ENCODE peak calls at places on chromosomes 2 and 18, in four cellular contexts. One of them, this sample, is unnamed.

GRCh38 chr2:110870545-110870944 is 138.2 kb downstream of the ACOXL start:
- DNase-seq in activated T-helper 1 cell treated with anti-CD3 and anti-CD28 coated beads, Interleukin-12 subunit alpha, Interleukin-12 subunit beta, Interleukin-2, Interleukin-4 antibody, amounts not matched to agents 30 ng/mL and 10 ng/mL and 1 ng/mL, durations not matched to agents 14 hours and 24 hours and 36 hours: no peak
- DNase-seq in B cell: no peak
- DNase-seq in activated naive CD4-positive, alpha-beta T cell treated with anti-CD3 and anti-CD28 coated beads for 36 hours: no peak
- DNase-seq in this sample: no peak

GRCh38 chr2:143558665-143559064 is 429.4 kb downstream of the ARHGAP15 start:
- DNase-seq in activated T-helper 1 cell treated with anti-CD3 and anti-CD28 coated beads, Interleukin-12 subunit alpha, Interleukin-12 subunit beta, Interleukin-2, Interleukin-4 antibody, amounts not matched to agents 30 ng/mL and 10 ng/mL and 1 ng/mL, durations not matched to agents 14 hours and 24 hours and 36 hours: no peak
- DNase-seq in activated naive CD4-positive, alpha-beta T cell treated with anti-CD3 and anti-CD28 coated beads for 36 hours: no peak
- DNase-seq in B cell: no peak
- DNase-seq in this sample: no peak

GRCh38 chr2:70089220-70089945 is 2.1 kb downstream of the PCBP1 start:
- DNase-seq in activated T-helper 1 cell treated with anti-CD3 and anti-CD28 coated beads, Interleukin-12 subunit alpha, Interleukin-12 subunit beta, Interleukin-2, Interleukin-4 antibody, amounts not matched to agents 30 ng/mL and 10 ng/mL and 1 ng/mL, durations not matched to agents 14 hours and 24 hours and 36 hours: no peak
- DNase-seq in B cell: no peak
- DNase-seq in activated naive CD4-positive, alpha-beta T cell treated with anti-CD3 and anti-CD28 coated beads for 36 hours: peak; percentile 64
- DNase-seq in this sample: no peak

GRCh38 chr2:216195565-216195978 is 86.4 kb downstream of the XRCC5 start:
- DNase-seq in B cell: no peak
- DNase-seq in activated naive CD4-positive, alpha-beta T cell treated with anti-CD3 and anti-CD28 coated beads for 36 hours: peak; percentile 61
- DNase-seq in activated T-helper 1 cell treated with anti-CD3 and anti-CD28 coated beads, Interleukin-12 subunit alpha, Interleukin-12 subunit beta, Interleukin-2, Interleukin-4 antibody, amounts not matched to agents 30 ng/mL and 10 ng/mL and 1 ng/mL, durations not matched to agents 14 hours and 24 hours and 36 hours: no peak
- DNase-seq in this sample: no peak

GRCh38 chr2:48454504-48454903 is 75.5 kb upstream of the STON1 start:
- DNase-seq in activated naive CD4-positive, alpha-beta T cell treated with anti-CD3 and anti-CD28 coated beads for 36 hours: no peak
- DNase-seq in activated T-helper 1 cell treated with anti-CD3 and anti-CD28 coated beads, Interleukin-12 subunit alpha, Interleukin-12 subunit beta, Interleukin-2, Interleukin-4 antibody, amounts not matched to agents 30 ng/mL and 10 ng/mL and 1 ng/mL, durations not matched to agents 14 hours and 24 hours and 36 hours: no peak
- DNase-seq in B cell: no peak
- DNase-seq in this sample: no peak

GRCh38 chr18:46156124-46156745 is 52.0 kb downstream of the HAUS1 start:
- DNase-seq in activated T-helper 1 cell treated with anti-CD3 and anti-CD28 coated beads, Interleukin-12 subunit alpha, Interleukin-12 subunit beta, Interleukin-2, Interleukin-4 antibody, amounts not matched to agents 30 ng/mL and 10 ng/mL and 1 ng/mL, durations not matched to agents 14 hours and 24 hours and 36 hours: peak; percentile 45
- DNase-seq in B cell: no peak
- DNase-seq in activated naive CD4-positive, alpha-beta T cell treated with anti-CD3 and anti-CD28 coated beads for 36 hours: peak; percentile 75
- DNase-seq in this sample: no peak

GRCh38 chr2:141554810-141555209 is 576.0 kb downstream of the LRP1B start:
- DNase-seq in B cell: peak; percentile 13
- DNase-seq in activated naive CD4-positive, alpha-beta T cell treated with anti-CD3 and anti-CD28 coated beads for 36 hours: no peak
- DNase-seq in activated T-helper 1 cell treated with anti-CD3 and anti-CD28 coated beads, Interleukin-12 subunit alpha, Interleukin-12 subunit beta, Interleukin-2, Interleukin-4 antibody, amounts not matched to agents 30 ng/mL and 10 ng/mL and 1 ng/mL, durations not matched to agents 14 hours and 24 hours and 36 hours: no peak
- DNase-seq in this sample: no peak

GRCh38 chr2:152336103-152336853 is 1.3 kb downstream of the FMNL2 start:
- DNase-seq in activated T-helper 1 cell treated with anti-CD3 and anti-CD28 coated beads, Interleukin-12 subunit alpha, Interleukin-12 subunit beta, Interleukin-2, Interleukin-4 antibody, amounts not matched to agents 30 ng/mL and 10 ng/mL and 1 ng/mL, durations not matched to agents 14 hours and 24 hours and 36 hours: no peak
- DNase-seq in activated naive CD4-positive, alpha-beta T cell treated with anti-CD3 and anti-CD28 coated beads for 36 hours: peak; percentile 5
- DNase-seq in B cell: peak; percentile 54
- DNase-seq in this sample: no peak

GRCh38 chr2:499726-500125 is 177.5 kb downstream of the TMEM18 start:
- DNase-seq in activated naive CD4-positive, alpha-beta T cell treated with anti-CD3 and anti-CD28 coated beads for 36 hours: no peak
- DNase-seq in B cell: no peak
- DNase-seq in activated T-helper 1 cell treated with anti-CD3 and anti-CD28 coated beads, Interleukin-12 subunit alpha, Interleukin-12 subunit beta, Interleukin-2, Interleukin-4 antibody, amounts not matched to agents 30 ng/mL and 10 ng/mL and 1 ng/mL, durations not matched to agents 14 hours and 24 hours and 36 hours: no peak
- DNase-seq in this sample: no peak

GRCh38 chr2:203819434-203820133 is 48.0 kb upstream of the CTLA4 start:
- DNase-seq in activated T-helper 1 cell treated with anti-CD3 and anti-CD28 coated beads, Interleukin-12 subunit alpha, Interleukin-12 subunit beta, Interleukin-2, Interleukin-4 antibody, amounts not matched to agents 30 ng/mL and 10 ng/mL and 1 ng/mL, durations not matched to agents 14 hours and 24 hours and 36 hours: no peak
- DNase-seq in B cell: no peak
- DNase-seq in activated naive CD4-positive, alpha-beta T cell treated with anti-CD3 and anti-CD28 coated beads for 36 hours: no peak
- DNase-seq in this sample: no peak

GRCh38 chr2:171102802-171103201 is 57.9 kb downstream of the TLK1 start:
- DNase-seq in activated T-helper 1 cell treated with anti-CD3 and anti-CD28 coated beads, Interleukin-12 subunit alpha, Interleukin-12 subunit beta, Interleukin-2, Interleukin-4 antibody, amounts not matched to agents 30 ng/mL and 10 ng/mL and 1 ng/mL, durations not matched to agents 14 hours and 24 hours and 36 hours: no peak
- DNase-seq in activated naive CD4-positive, alpha-beta T cell treated with anti-CD3 and anti-CD28 coated beads for 36 hours: peak; percentile 16
- DNase-seq in B cell: no peak
- DNase-seq in this sample: no peak

GRCh38 chr2:23420091-23420839 is 35.3 kb downstream of the KLHL29 start:
- DNase-seq in activated T-helper 1 cell treated with anti-CD3 and anti-CD28 coated beads, Interleukin-12 subunit alpha, Interleukin-12 subunit beta, Interleukin-2, Interleukin-4 antibody, amounts not matched to agents 30 ng/mL and 10 ng/mL and 1 ng/mL, durations not matched to agents 14 hours and 24 hours and 36 hours: no peak
- DNase-seq in B cell: no peak
- DNase-seq in activated naive CD4-positive, alpha-beta T cell treated with anti-CD3 and anti-CD28 coated beads for 36 hours: no peak
- DNase-seq in this sample: no peak

GRCh38 chr2:118588826-118589225 is 258.6 kb downstream of the EN1 start:
- DNase-seq in B cell: no peak
- DNase-seq in activated naive CD4-positive, alpha-beta T cell treated with anti-CD3 and anti-CD28 coated beads for 36 hours: no peak
- DNase-seq in activated T-helper 1 cell treated with anti-CD3 and anti-CD28 coated beads, Interleukin-12 subunit alpha, Interleukin-12 subunit beta, Interleukin-2, Interleukin-4 antibody, amounts not matched to agents 30 ng/mL and 10 ng/mL and 1 ng/mL, durations not matched to agents 14 hours and 24 hours and 36 hours: no peak
- DNase-seq in this sample: no peak

GRCh38 chr2:203533696-203534471 is 1.2 kb downstream of the RAPH1 start:
- DNase-seq in activated naive CD4-positive, alpha-beta T cell treated with anti-CD3 and anti-CD28 coated beads for 36 hours: peak; percentile 6
- DNase-seq in activated T-helper 1 cell treated with anti-CD3 and anti-CD28 coated beads, Interleukin-12 subunit alpha, Interleukin-12 subunit beta, Interleukin-2, Interleukin-4 antibody, amounts not matched to agents 30 ng/mL and 10 ng/mL and 1 ng/mL, durations not matched to agents 14 hours and 24 hours and 36 hours: no peak
- DNase-seq in B cell: peak; percentile 26
- DNase-seq in this sample: peak; percentile 35

GRCh38 chr2:233289590-233290424 is 17.8 kb upstream of the SAG start:
- DNase-seq in activated T-helper 1 cell treated with anti-CD3 and anti-CD28 coated beads, Interleukin-12 subunit alpha, Interleukin-12 subunit beta, Interleukin-2, Interleukin-4 antibody, amounts not matched to agents 30 ng/mL and 10 ng/mL and 1 ng/mL, durations not matched to agents 14 hours and 24 hours and 36 hours: no peak
- DNase-seq in B cell: no peak
- DNase-seq in activated naive CD4-positive, alpha-beta T cell treated with anti-CD3 and anti-CD28 coated beads for 36 hours: no peak
- DNase-seq in this sample: no peak

GRCh38 chr18:5021558-5021957 is 175.5 kb downstream of the AKAIN1 start:
- DNase-seq in B cell: no peak
- DNase-seq in activated T-helper 1 cell treated with anti-CD3 and anti-CD28 coated beads, Interleukin-12 subunit alpha, Interleukin-12 subunit beta, Interleukin-2, Interleukin-4 antibody, amounts not matched to agents 30 ng/mL and 10 ng/mL and 1 ng/mL, durations not matched to agents 14 hours and 24 hours and 36 hours: no peak
- DNase-seq in activated naive CD4-positive, alpha-beta T cell treated with anti-CD3 and anti-CD28 coated beads for 36 hours: no peak
- DNase-seq in this sample: no peak

GRCh38 chr18:41732371-41732770 is 222.7 kb upstream of the PIK3C3 start:
- DNase-seq in activated naive CD4-positive, alpha-beta T cell treated with anti-CD3 and anti-CD28 coated beads for 36 hours: no peak
- DNase-seq in B cell: no peak
- DNase-seq in activated T-helper 1 cell treated with anti-CD3 and anti-CD28 coated beads, Interleukin-12 subunit alpha, Interleukin-12 subunit beta, Interleukin-2, Interleukin-4 antibody, amounts not matched to agents 30 ng/mL and 10 ng/mL and 1 ng/mL, durations not matched to agents 14 hours and 24 hours and 36 hours: no peak
- DNase-seq in this sample: no peak

GRCh38 chr18:36613069-36613468 is 215.7 kb downstream of the TPGS2 start:
- DNase-seq in B cell: no peak
- DNase-seq in activated naive CD4-positive, alpha-beta T cell treated with anti-CD3 and anti-CD28 coated beads for 36 hours: no peak
- DNase-seq in activated T-helper 1 cell treated with anti-CD3 and anti-CD28 coated beads, Interleukin-12 subunit alpha, Interleukin-12 subunit beta, Interleukin-2, Interleukin-4 antibody, amounts not matched to agents 30 ng/mL and 10 ng/mL and 1 ng/mL, durations not matched to agents 14 hours and 24 hours and 36 hours: no peak
- DNase-seq in this sample: no peak

GRCh38 chr2:200159829-200160781 is 146.4 kb upstream of the SPATS2L start:
- DNase-seq in activated T-helper 1 cell treated with anti-CD3 and anti-CD28 coated beads, Interleukin-12 subunit alpha, Interleukin-12 subunit beta, Interleukin-2, Interleukin-4 antibody, amounts not matched to agents 30 ng/mL and 10 ng/mL and 1 ng/mL, durations not matched to agents 14 hours and 24 hours and 36 hours: no peak
- DNase-seq in activated naive CD4-positive, alpha-beta T cell treated with anti-CD3 and anti-CD28 coated beads for 36 hours: no peak
- DNase-seq in B cell: no peak
- DNase-seq in this sample: no peak

GRCh38 chr2:75055820-75056675 is 97.6 kb downstream of the POLE4 start:
- DNase-seq in activated T-helper 1 cell treated with anti-CD3 and anti-CD28 coated beads, Interleukin-12 subunit alpha, Interleukin-12 subunit beta, Interleukin-2, Interleukin-4 antibody, amounts not matched to agents 30 ng/mL and 10 ng/mL and 1 ng/mL, durations not matched to agents 14 hours and 24 hours and 36 hours: no peak
- DNase-seq in B cell: no peak
- DNase-seq in activated naive CD4-positive, alpha-beta T cell treated with anti-CD3 and anti-CD28 coated beads for 36 hours: no peak
- DNase-seq in this sample: no peak

GRCh38 chr2:7044253-7045250 is 127.3 kb downstream of the RNF144A start:
- DNase-seq in B cell: peak; percentile 68
- DNase-seq in activated naive CD4-positive, alpha-beta T cell treated with anti-CD3 and anti-CD28 coated beads for 36 hours: peak; percentile 71
- DNase-seq in activated T-helper 1 cell treated with anti-CD3 and anti-CD28 coated beads, Interleukin-12 subunit alpha, Interleukin-12 subunit beta, Interleukin-2, Interleukin-4 antibody, amounts not matched to agents 30 ng/mL and 10 ng/mL and 1 ng/mL, durations not matched to agents 14 hours and 24 hours and 36 hours: peak; percentile 46
- DNase-seq in this sample: peak; percentile 43

GRCh38 chr18:52288403-52289004 is 51.5 kb upstream of the DCC start:
- DNase-seq in activated naive CD4-positive, alpha-beta T cell treated with anti-CD3 and anti-CD28 coated beads for 36 hours: peak; percentile 33
- DNase-seq in B cell: no peak
- DNase-seq in activated T-helper 1 cell treated with anti-CD3 and anti-CD28 coated beads, Interleukin-12 subunit alpha, Interleukin-12 subunit beta, Interleukin-2, Interleukin-4 antibody, amounts not matched to agents 30 ng/mL and 10 ng/mL and 1 ng/mL, durations not matched to agents 14 hours and 24 hours and 36 hours: no peak
- DNase-seq in this sample: no peak

GRCh38 chr2:168612719-168613118 is 156.6 kb downstream of the CERS6 start:
- DNase-seq in activated T-helper 1 cell treated with anti-CD3 and anti-CD28 coated beads, Interleukin-12 subunit alpha, Interleukin-12 subunit beta, Interleukin-2, Interleukin-4 antibody, amounts not matched to agents 30 ng/mL and 10 ng/mL and 1 ng/mL, durations not matched to agents 14 hours and 24 hours and 36 hours: no peak
- DNase-seq in B cell: no peak
- DNase-seq in activated naive CD4-positive, alpha-beta T cell treated with anti-CD3 and anti-CD28 coated beads for 36 hours: no peak
- DNase-seq in this sample: no peak

GRCh38 chr2:222876947-222877346 is 16.1 kb downstream of the ACSL3 start:
- DNase-seq in activated T-helper 1 cell treated with anti-CD3 and anti-CD28 coated beads, Interleukin-12 subunit alpha, Interleukin-12 subunit beta, Interleukin-2, Interleukin-4 antibody, amounts not matched to agents 30 ng/mL and 10 ng/mL and 1 ng/mL, durations not matched to agents 14 hours and 24 hours and 36 hours: no peak
- DNase-seq in B cell: no peak
- DNase-seq in activated naive CD4-positive, alpha-beta T cell treated with anti-CD3 and anti-CD28 coated beads for 36 hours: no peak
- DNase-seq in this sample: no peak

GRCh38 chr2:15569658-15570615 is 8.8 kb upstream of the NBAS start:
- DNase-seq in B cell: no peak
- DNase-seq in activated naive CD4-positive, alpha-beta T cell treated with anti-CD3 and anti-CD28 coated beads for 36 hours: no peak
- DNase-seq in activated T-helper 1 cell treated with anti-CD3 and anti-CD28 coated beads, Interleukin-12 subunit alpha, Interleukin-12 subunit beta, Interleukin-2, Interleukin-4 antibody, amounts not matched to agents 30 ng/mL and 10 ng/mL and 1 ng/mL, durations not matched to agents 14 hours and 24 hours and 36 hours: no peak
- DNase-seq in this sample: no peak

GRCh38 chr2:126700073-126700581 is 44.2 kb downstream of the GYPC start:
- DNase-seq in activated naive CD4-positive, alpha-beta T cell treated with anti-CD3 and anti-CD28 coated beads for 36 hours: no peak
- DNase-seq in B cell: no peak
- DNase-seq in activated T-helper 1 cell treated with anti-CD3 and anti-CD28 coated beads, Interleukin-12 subunit alpha, Interleukin-12 subunit beta, Interleukin-2, Interleukin-4 antibody, amounts not matched to agents 30 ng/mL and 10 ng/mL and 1 ng/mL, durations not matched to agents 14 hours and 24 hours and 36 hours: no peak
- DNase-seq in this sample: no peak

GRCh38 chr2:112074506-112074905 is 19.4 kb downstream of the TMEM87B start:
- DNase-seq in activated naive CD4-positive, alpha-beta T cell treated with anti-CD3 and anti-CD28 coated beads for 36 hours: no peak
- DNase-seq in B cell: no peak
- DNase-seq in activated T-helper 1 cell treated with anti-CD3 and anti-CD28 coated beads, Interleukin-12 subunit alpha, Interleukin-12 subunit beta, Interleukin-2, Interleukin-4 antibody, amounts not matched to agents 30 ng/mL and 10 ng/mL and 1 ng/mL, durations not matched to agents 14 hours and 24 hours and 36 hours: no peak
- DNase-seq in this sample: no peak

GRCh38 chr2:74510272-74510671 is 2.8 kb upstream of the PCGF1 start:
- DNase-seq in activated T-helper 1 cell treated with anti-CD3 and anti-CD28 coated beads, Interleukin-12 subunit alpha, Interleukin-12 subunit beta, Interleukin-2, Interleukin-4 antibody, amounts not matched to agents 30 ng/mL and 10 ng/mL and 1 ng/mL, durations not matched to agents 14 hours and 24 hours and 36 hours: no peak
- DNase-seq in B cell: no peak
- DNase-seq in activated naive CD4-positive, alpha-beta T cell treated with anti-CD3 and anti-CD28 coated beads for 36 hours: no peak
- DNase-seq in this sample: no peak

GRCh38 chr2:241803387-241804325 is 5.3 kb upstream of the NEU4 start:
- DNase-seq in B cell: peak; percentile 61
- DNase-seq in activated T-helper 1 cell treated with anti-CD3 and anti-CD28 coated beads, Interleukin-12 subunit alpha, Interleukin-12 subunit beta, Interleukin-2, Interleukin-4 antibody, amounts not matched to agents 30 ng/mL and 10 ng/mL and 1 ng/mL, durations not matched to agents 14 hours and 24 hours and 36 hours: peak; percentile 33
- DNase-seq in activated naive CD4-positive, alpha-beta T cell treated with anti-CD3 and anti-CD28 coated beads for 36 hours: peak; percentile 35
- DNase-seq in this sample: peak; percentile 31

GRCh38 chr2:43745457-43745856 is 28.4 kb upstream of the DYNC2LI1 start:
- DNase-seq in B cell: no peak
- DNase-seq in activated naive CD4-positive, alpha-beta T cell treated with anti-CD3 and anti-CD28 coated beads for 36 hours: no peak
- DNase-seq in activated T-helper 1 cell treated with anti-CD3 and anti-CD28 coated beads, Interleukin-12 subunit alpha, Interleukin-12 subunit beta, Interleukin-2, Interleukin-4 antibody, amounts not matched to agents 30 ng/mL and 10 ng/mL and 1 ng/mL, durations not matched to agents 14 hours and 24 hours and 36 hours: no peak
- DNase-seq in this sample: no peak

GRCh38 chr2:174748948-174749347 is 15.3 kb downstream of the CHRNA1 start:
- DNase-seq in activated naive CD4-positive, alpha-beta T cell treated with anti-CD3 and anti-CD28 coated beads for 36 hours: peak; percentile 87
- DNase-seq in B cell: peak; percentile 51
- DNase-seq in activated T-helper 1 cell treated with anti-CD3 and anti-CD28 coated beads, Interleukin-12 subunit alpha, Interleukin-12 subunit beta, Interleukin-2, Interleukin-4 antibody, amounts not matched to agents 30 ng/mL and 10 ng/mL and 1 ng/mL, durations not matched to agents 14 hours and 24 hours and 36 hours: peak; percentile 55
- DNase-seq in this sample: peak; percentile 69

GRCh38 chr18:13319629-13320028 is 101.1 kb downstream of the LDLRAD4 start:
- DNase-seq in activated naive CD4-positive, alpha-beta T cell treated with anti-CD3 and anti-CD28 coated beads for 36 hours: no peak
- DNase-seq in activated T-helper 1 cell treated with anti-CD3 and anti-CD28 coated beads, Interleukin-12 subunit alpha, Interleukin-12 subunit beta, Interleukin-2, Interleukin-4 antibody, amounts not matched to agents 30 ng/mL and 10 ng/mL and 1 ng/mL, durations not matched to agents 14 hours and 24 hours and 36 hours: no peak
- DNase-seq in B cell: no peak
- DNase-seq in this sample: no peak

GRCh38 chr18:74342416-74343043 is 26.9 kb downstream of the C18orf63 start:
- DNase-seq in B cell: no peak
- DNase-seq in activated naive CD4-positive, alpha-beta T cell treated with anti-CD3 and anti-CD28 coated beads for 36 hours: peak; percentile 56
- DNase-seq in activated T-helper 1 cell treated with anti-CD3 and anti-CD28 coated beads, Interleukin-12 subunit alpha, Interleukin-12 subunit beta, Interleukin-2, Interleukin-4 antibody, amounts not matched to agents 30 ng/mL and 10 ng/mL and 1 ng/mL, durations not matched to agents 14 hours and 24 hours and 36 hours: no peak
- DNase-seq in this sample: peak; percentile 24

GRCh38 chr2:182866461-182867369 is at the start of gene FRZB:
- DNase-seq in activated naive CD4-positive, alpha-beta T cell treated with anti-CD3 and anti-CD28 coated beads for 36 hours: no peak
- DNase-seq in B cell: peak; percentile 18
- DNase-seq in activated T-helper 1 cell treated with anti-CD3 and anti-CD28 coated beads, Interleukin-12 subunit alpha, Interleukin-12 subunit beta, Interleukin-2, Interleukin-4 antibody, amounts not matched to agents 30 ng/mL and 10 ng/mL and 1 ng/mL, durations not matched to agents 14 hours and 24 hours and 36 hours: no peak
- DNase-seq in this sample: no peak

GRCh38 chr2:102074167-102074778 is 68.3 kb upstream of the IL1R1 start:
- DNase-seq in activated naive CD4-positive, alpha-beta T cell treated with anti-CD3 and anti-CD28 coated beads for 36 hours: no peak
- DNase-seq in activated T-helper 1 cell treated with anti-CD3 and anti-CD28 coated beads, Interleukin-12 subunit alpha, Interleukin-12 subunit beta, Interleukin-2, Interleukin-4 antibody, amounts not matched to agents 30 ng/mL and 10 ng/mL and 1 ng/mL, durations not matched to agents 14 hours and 24 hours and 36 hours: no peak
- DNase-seq in B cell: no peak
- DNase-seq in this sample: no peak

This sample was measured in central memory CD4-positive, alpha-beta T cell.